ENCODE peak calls at places on chromosomes 6 and 20, in five cellular contexts. One of them, this sample, is unnamed.

GRCh38 chr6:37283786-37284185 is 25.8 kb upstream of the TMEM217 start:
- DNase-seq in epithelial cell of esophagus: no peak
- DNase-seq in HFF-Myc: no peak
- DNase-seq in neural progenitor cell: no peak
- DNase-seq in H9: no peak
- DNase-seq in this sample: no peak

GRCh38 chr20:11328839-11329238 is 588.9 kb upstream of the BTBD3 start:
- DNase-seq in H9: no peak
- DNase-seq in epithelial cell of esophagus: peak
- DNase-seq in neural progenitor cell: no peak
- DNase-seq in HFF-Myc: no peak
- DNase-seq in this sample: no peak

GRCh38 chr6:113495521-113495920 is 361.6 kb upstream of the MARCKS start:
- DNase-seq in H9: no peak
- DNase-seq in HFF-Myc: peak
- DNase-seq in neural progenitor cell: no peak
- DNase-seq in epithelial cell of esophagus: peak
- DNase-seq in this sample: peak

GRCh38 chr6:27237089-27237723 is 10.3 kb upstream of the PRSS16 start:
- DNase-seq in neural progenitor cell: peak
- DNase-seq in HFF-Myc: peak
- DNase-seq in epithelial cell of esophagus: peak
- DNase-seq in H9: peak
- DNase-seq in this sample: peak

GRCh38 chr20:6121504-6121903 is 1.3 kb downstream of the FERMT1 start:
- DNase-seq in H9: no peak
- DNase-seq in neural progenitor cell: no peak
- DNase-seq in epithelial cell of esophagus: peak
- DNase-seq in HFF-Myc: no peak
- DNase-seq in this sample: no peak

GRCh38 chr6:208379-208778 is 83.9 kb upstream of the DUSP22 start:
- DNase-seq in epithelial cell of esophagus: no peak
- DNase-seq in HFF-Myc: no peak
- DNase-seq in neural progenitor cell: no peak
- DNase-seq in H9: no peak
- DNase-seq in this sample: no peak

GRCh38 chr6:169619650-169620049 is 82.2 kb downstream of the WDR27 start:
- DNase-seq in epithelial cell of esophagus: peak
- DNase-seq in neural progenitor cell: peak
- DNase-seq in HFF-Myc: no peak
- DNase-seq in H9: no peak
- DNase-seq in this sample: no peak

GRCh38 chr20:19880256-19881079 is 122.4 kb downstream of the RIN2 start:
- DNase-seq in neural progenitor cell: no peak
- DNase-seq in epithelial cell of esophagus: peak
- DNase-seq in H9: no peak
- DNase-seq in HFF-Myc: no peak
- DNase-seq in this sample: no peak

GRCh38 chr6:160978141-160978926 is 13.2 kb upstream of the MAP3K4 start:
- DNase-seq in H9: no peak
- DNase-seq in epithelial cell of esophagus: peak
- DNase-seq in HFF-Myc: no peak
- DNase-seq in neural progenitor cell: no peak
- DNase-seq in this sample: no peak

GRCh38 chr6:43129434-43130194 is 41.5 kb upstream of the SRF start:
- DNase-seq in neural progenitor cell: peak
- DNase-seq in H9: no peak
- DNase-seq in HFF-Myc: no peak
- DNase-seq in epithelial cell of esophagus: no peak
- DNase-seq in this sample: peak

GRCh38 chr20:5061209-5061608 is 58.5 kb downstream of the PCNA start:
- DNase-seq in epithelial cell of esophagus: peak
- DNase-seq in H9: peak
- DNase-seq in HFF-Myc: no peak
- DNase-seq in neural progenitor cell: no peak
- DNase-seq in this sample: no peak

GRCh38 chr6:147204060-147204785 is at the start of gene STXBP5:
- DNase-seq in HFF-Myc: no peak
- DNase-seq in H9: peak
- DNase-seq in neural progenitor cell: peak
- DNase-seq in epithelial cell of esophagus: peak
- DNase-seq in this sample: peak

GRCh38 chr6:167696261-167696660 is 130.4 kb upstream of the AFDN start:
- DNase-seq in epithelial cell of esophagus: no peak
- DNase-seq in HFF-Myc: no peak
- DNase-seq in H9: no peak
- DNase-seq in neural progenitor cell: no peak
- DNase-seq in this sample: no peak

GRCh38 chr20:1083431-1084080 is 34.8 kb upstream of the PSMF1 start:
- DNase-seq in H9: no peak
- DNase-seq in epithelial cell of esophagus: no peak
- DNase-seq in neural progenitor cell: no peak
- DNase-seq in HFF-Myc: no peak
- DNase-seq in this sample: no peak

GRCh38 chr20:41329435-41330342 is 10.9 kb upstream of the LPIN3 start:
- DNase-seq in neural progenitor cell: no peak
- DNase-seq in H9: no peak
- DNase-seq in HFF-Myc: peak
- DNase-seq in epithelial cell of esophagus: peak
- DNase-seq in this sample: no peak

GRCh38 chr20:61396262-61396848 is 144.3 kb downstream of the CDH4 start:
- DNase-seq in neural progenitor cell: no peak
- DNase-seq in HFF-Myc: no peak
- DNase-seq in epithelial cell of esophagus: no peak
- DNase-seq in H9: no peak
- DNase-seq in this sample: no peak

GRCh38 chr20:61391185-61391584 is 139.1 kb downstream of the CDH4 start:
- DNase-seq in H9: no peak
- DNase-seq in HFF-Myc: no peak
- DNase-seq in epithelial cell of esophagus: no peak
- DNase-seq in neural progenitor cell: no peak
- DNase-seq in this sample: no peak

GRCh38 chr20:61397146-61397545 is 145.1 kb downstream of the CDH4 start:
- DNase-seq in epithelial cell of esophagus: no peak
- DNase-seq in neural progenitor cell: no peak
- DNase-seq in H9: no peak
- DNase-seq in HFF-Myc: no peak
- DNase-seq in this sample: no peak

GRCh38 chr20:61391812-61392520 is 139.9 kb downstream of the CDH4 start:
- DNase-seq in H9: no peak
- DNase-seq in epithelial cell of esophagus: peak
- DNase-seq in HFF-Myc: no peak
- DNase-seq in neural progenitor cell: no peak
- DNase-seq in this sample: no peak

DNA sequence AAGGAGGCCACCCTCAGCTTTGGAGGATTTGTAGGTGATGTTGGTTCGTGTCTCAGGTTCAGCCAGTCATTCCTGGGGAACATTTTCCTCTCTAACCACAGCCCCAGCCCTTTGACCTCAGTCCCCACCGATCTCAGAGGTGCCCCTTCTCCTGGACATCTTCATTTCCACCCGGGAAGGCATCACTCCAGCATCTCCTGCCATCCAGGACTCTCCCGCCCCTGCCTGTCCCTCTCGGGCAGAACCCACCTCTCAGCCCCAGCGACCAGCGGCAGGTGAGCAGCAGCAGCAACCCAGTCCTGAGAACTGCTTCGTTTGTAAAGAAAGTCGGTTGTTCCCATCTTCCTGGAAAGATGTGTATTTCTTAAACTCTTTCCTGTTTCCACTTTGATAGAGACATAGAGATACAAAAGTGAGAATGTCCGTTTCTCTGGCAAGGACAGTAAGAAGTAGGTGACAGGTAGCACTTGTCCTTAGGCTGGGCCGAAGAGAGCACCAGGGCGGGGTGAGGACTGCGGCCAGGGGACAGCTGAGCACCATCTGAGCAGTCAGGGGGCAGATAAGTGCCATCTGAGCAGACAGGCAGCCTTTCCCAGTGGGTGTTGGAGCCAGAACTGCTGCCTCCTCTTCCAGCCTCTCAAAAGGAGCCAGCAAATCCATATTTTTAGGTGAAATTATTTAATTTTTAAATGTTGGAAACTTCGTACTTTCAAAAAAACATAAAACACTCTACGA is 142.2 kb downstream of the CDH4 start:
- DNase-seq in neural progenitor cell: no peak
- DNase-seq in H9: no peak
- DNase-seq in HFF-Myc: no peak
- DNase-seq in epithelial cell of esophagus: no peak
- DNase-seq in this sample: no peak
- TF ChIP-seq CTCF in neural progenitor cell: no peak
- TF ChIP-seq CTCF in H9: no peak
- TF ChIP-seq CTCF in HFF-Myc: no peak
- TF ChIP-seq CTCF in epithelial cell of esophagus: no peak
- TF ChIP-seq CTCF in this sample: no peak

GRCh38 chr6:53547815-53548496 is 3.1 kb upstream of the GCLC start:
- DNase-seq in H9: peak
- DNase-seq in epithelial cell of esophagus: peak
- DNase-seq in HFF-Myc: peak
- DNase-seq in neural progenitor cell: peak
- DNase-seq in this sample: peak
- TF ChIP-seq CTCF in H9: no peak
- TF ChIP-seq CTCF in epithelial cell of esophagus: no peak
- TF ChIP-seq CTCF in HFF-Myc: peak
- TF ChIP-seq CTCF in neural progenitor cell: no peak
- TF ChIP-seq CTCF in this sample: no peak

GRCh38 chr6:45148278-45148677 is 179.9 kb upstream of the RUNX2 start:
- DNase-seq in neural progenitor cell: no peak
- DNase-seq in HFF-Myc: no peak
- DNase-seq in H9: no peak
- DNase-seq in epithelial cell of esophagus: peak
- DNase-seq in this sample: no peak

GRCh38 chr6:45154679-45155078 is 173.5 kb upstream of the RUNX2 start:
- DNase-seq in HFF-Myc: no peak
- DNase-seq in epithelial cell of esophagus: no peak
- DNase-seq in H9: no peak
- DNase-seq in neural progenitor cell: no peak
- DNase-seq in this sample: no peak

GRCh38 chr6:45148711-45149341 is 179.3 kb upstream of the RUNX2 start:
- DNase-seq in neural progenitor cell: no peak
- DNase-seq in H9: no peak
- DNase-seq in epithelial cell of esophagus: peak
- DNase-seq in HFF-Myc: no peak
- DNase-seq in this sample: no peak
- TF ChIP-seq CTCF in neural progenitor cell: no peak
- TF ChIP-seq CTCF in H9: no peak
- TF ChIP-seq CTCF in epithelial cell of esophagus: no peak
- TF ChIP-seq CTCF in HFF-Myc: no peak
- TF ChIP-seq CTCF in this sample: no peak

DNA sequence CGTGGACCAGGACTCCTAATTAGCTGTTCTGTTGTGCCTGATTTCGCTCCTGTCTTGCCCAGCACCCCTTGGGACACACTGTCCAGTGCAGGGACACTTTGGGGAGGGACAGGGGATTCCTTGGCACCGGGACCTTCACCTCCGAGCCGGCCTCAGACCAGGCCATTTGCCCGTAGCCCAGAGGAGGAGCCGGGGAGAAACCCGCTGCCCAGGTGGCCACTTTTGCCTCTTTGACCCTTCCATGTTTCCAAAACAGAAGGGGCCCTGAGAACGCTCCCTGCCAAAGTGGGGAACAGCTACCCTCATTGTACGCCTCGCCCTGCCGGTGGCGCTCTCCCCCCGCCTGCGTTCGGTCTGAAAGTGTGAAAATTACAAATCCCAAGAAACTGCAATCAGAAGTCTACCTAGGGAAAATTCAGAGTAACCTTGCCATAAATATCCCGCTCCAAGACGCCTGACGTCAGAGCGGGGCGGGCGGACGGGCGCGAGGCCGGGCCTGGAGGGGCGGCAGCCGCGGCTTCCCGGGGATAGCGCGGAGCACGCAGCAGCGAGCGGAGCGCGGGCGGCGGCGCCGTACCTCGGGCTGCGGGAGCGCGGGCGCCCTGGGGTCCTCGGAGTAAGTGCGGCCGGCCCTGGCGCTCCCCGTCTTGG is at the start of gene DAAM2:
- DNase-seq in H9: peak
- DNase-seq in epithelial cell of esophagus: peak
- DNase-seq in HFF-Myc: no peak
- DNase-seq in neural progenitor cell: peak
- DNase-seq in this sample: peak
- TF ChIP-seq CTCF in H9: peak
- TF ChIP-seq CTCF in epithelial cell of esophagus: no peak
- TF ChIP-seq CTCF in HFF-Myc: peak
- TF ChIP-seq CTCF in neural progenitor cell: peak
- TF ChIP-seq CTCF in this sample: no peak

GRCh38 chr6:33390173-33390572 is 1.4 kb upstream of the KIFC1 start:
- DNase-seq in neural progenitor cell: no peak
- DNase-seq in epithelial cell of esophagus: no peak
- DNase-seq in HFF-Myc: no peak
- DNase-seq in H9: no peak
- DNase-seq in this sample: no peak

GRCh38 chr6:33383427-33384185 is 8.0 kb upstream of the KIFC1 start:
- DNase-seq in H9: no peak
- DNase-seq in epithelial cell of esophagus: no peak
- DNase-seq in neural progenitor cell: no peak
- DNase-seq in HFF-Myc: no peak
- DNase-seq in this sample: no peak

GRCh38 chr6:33380272-33380981 is 11.2 kb upstream of the KIFC1 start:
- DNase-seq in HFF-Myc: no peak
- DNase-seq in neural progenitor cell: no peak
- DNase-seq in H9: no peak
- DNase-seq in epithelial cell of esophagus: peak
- DNase-seq in this sample: no peak

DNA sequence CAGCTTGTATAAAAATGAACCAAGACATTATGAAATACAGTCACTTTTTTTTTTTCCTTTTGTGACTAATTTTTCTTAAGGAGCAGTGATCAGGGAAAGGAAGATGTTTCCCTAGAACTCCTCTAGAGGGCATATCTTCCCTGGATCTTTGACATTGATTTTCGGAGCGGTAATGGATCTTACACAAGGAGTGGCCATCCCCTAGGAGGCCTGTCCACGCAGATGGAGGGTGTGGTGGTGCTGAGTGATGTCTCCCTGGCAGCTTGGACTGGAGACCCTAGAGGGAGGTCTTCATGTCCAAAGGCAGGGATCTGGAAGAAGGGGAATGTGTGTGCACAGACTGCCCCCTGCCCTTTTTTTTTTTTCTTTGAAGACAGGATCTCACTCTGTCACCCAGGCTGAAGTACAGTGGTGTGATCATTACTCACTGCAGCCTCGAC is 7.0 kb upstream of the KIFC1 start:
- DNase-seq in epithelial cell of esophagus: peak
- DNase-seq in H9: peak
- DNase-seq in neural progenitor cell: peak
- DNase-seq in HFF-Myc: no peak
- DNase-seq in this sample: no peak
- TF ChIP-seq CTCF in epithelial cell of esophagus: peak
- TF ChIP-seq CTCF in H9: peak
- TF ChIP-seq CTCF in neural progenitor cell: peak
- TF ChIP-seq CTCF in HFF-Myc: peak
- TF ChIP-seq CTCF in this sample: peak

This sample was measured in endothelial cell.